ENCODE peak calls at places on chromosomes 11 and 22, in seven cellular contexts. P is cardiac muscle cell, N is epithelial cell of esophagus, I is RWPE1, T is astrocyte of the spinal cord, U is fibroblast of pulmonary artery, O is choroid plexus epithelial cell. S is an unnamed sample.

GRCh38 chr11:18243783-18244362 is 4.6 kb downstream of the SAA2 start:
- DNase-seq in P (peak), N (peak), I (peak), T (peak), U (peak), O (peak), S (peak)

GRCh38 chr22:50034126-50035081 is 21.8 kb upstream of the IL17REL start:
- DNase-seq in P (peak), N (no peak), I (no peak), T (no peak), U (peak), O (peak), S (no peak)

GRCh38 chr22:38950527-38951111 is 6.8 kb upstream of the APOBEC3A start:
- DNase-seq in P (no peak), N (no peak), I (no peak), T (no peak), U (no peak), O (no peak), S (no peak)

GRCh38 chr11:134668076-134668475 is 256.0 kb upstream of the B3GAT1 start:
- DNase-seq in P (no peak), N (no peak), I (no peak), T (no peak), U (no peak), O (no peak), S (no peak)

GRCh38 chr11:17476317-17477083 is at the start of gene ABCC8:
- DNase-seq in P (no peak), N (no peak), I (no peak), T (no peak), U (no peak), O (no peak), S (no peak)

GRCh38 chr11:46808804-46809431 is 37.2 kb downstream of the CKAP5 start:
- DNase-seq in P (peak), N (peak), I (peak), T (peak), U (peak), O (peak), S (no peak)

GRCh38 chr11:69383372-69383771 is 89.4 kb downstream of the MYEOV start:
- DNase-seq in P (no peak), N (no peak), I (no peak), T (no peak), U (no peak), O (no peak), S (no peak)

GRCh38 chr11:116874251-116874650 is 36.8 kb upstream of the APOA1 start:
- DNase-seq in P (peak), N (peak), I (no peak), T (no peak), U (peak), O (peak), S (no peak)

GRCh38 chr11:48107188-48107704 is 109.4 kb upstream of the OR4B1 start:
- DNase-seq in P (no peak), N (peak), I (no peak), T (no peak), U (no peak), O (no peak), S (peak)

GRCh38 chr22:44758354-44758969 is 6.1 kb downstream of the ARHGAP8 start:
- DNase-seq in P (peak), N (peak), I (peak), T (peak), U (peak), O (peak), S (no peak)

GRCh38 chr11:33634291-33634834 is 66.3 kb downstream of the C11orf91 start:
- DNase-seq in P (peak), N (peak), I (peak), T (peak), U (peak), O (peak), S (no peak)

GRCh38 chr11:31237819-31238771 is 131.4 kb downstream of the DCDC1 start:
- DNase-seq in P (peak), N (peak), I (no peak), T (no peak), U (peak), O (peak), S (no peak)

GRCh38 chr11:45658292-45658991 is 7.0 kb downstream of the CHST1 start:
- DNase-seq in P (peak), N (no peak), I (no peak), T (peak), U (peak), O (peak), S (no peak)

GRCh38 chr11:129885381-129885780 is 10.0 kb downstream of the NFRKB start:
- DNase-seq in P (no peak), N (no peak), I (no peak), T (no peak), U (no peak), O (no peak), S (no peak)

GRCh38 chr11:29272019-29272654 is 744.7 kb downstream of the KCNA4 start:
- DNase-seq in P (peak), N (peak), I (peak), T (peak), U (peak), O (peak), S (no peak)

GRCh38 chr11:86116386-86116726 is 47.5 kb upstream of the PICALM start:
- DNase-seq in P (peak), N (peak), I (peak), T (peak), U (peak), O (peak), S (peak)

GRCh38 chr22:33746501-33746928 is 173.8 kb downstream of the LARGE1 start:
- DNase-seq in P (no peak), N (no peak), I (no peak), T (no peak), U (no peak), O (no peak), S (no peak)

GRCh38 chr11:9802291-9802861 is 138.5 kb downstream of the SWAP70 start:
- DNase-seq in P (peak), N (peak), I (peak), T (peak), U (peak), O (peak), S (no peak)

GRCh38 chr11:18367431-18367830 is 26.9 kb upstream of the LDHA start:
- DNase-seq in P (peak), N (peak), I (no peak), T (no peak), U (peak), O (peak), S (no peak)

GRCh38 chr11:134560566-134561347 is 148.7 kb upstream of the B3GAT1 start:
- DNase-seq in P (no peak), N (no peak), I (no peak), T (no peak), U (no peak), O (no peak), S (no peak)

GRCh38 chr11:3134218-3134621 is 30.9 kb downstream of the OSBPL5 start:
- DNase-seq in P (no peak), N (no peak), I (no peak), T (no peak), U (no peak), O (no peak), S (no peak)

GRCh38 chr11:27718346-27718852 is 18.1 kb upstream of the BDNF start:
- DNase-seq in P (peak), N (peak), I (peak), T (peak), U (peak), O (peak), S (no peak)

GRCh38 chr22:47162865-47163264 is 400.4 kb downstream of the TBC1D22A start:
- DNase-seq in P (no peak), N (no peak), I (no peak), T (no peak), U (no peak), O (no peak), S (no peak)

GRCh38 chr22:37607010-37607911 is 1.4 kb upstream of the GGA1 start:
- DNase-seq in P (peak), N (peak), I (peak), T (peak), U (peak), O (peak), S (peak)

GRCh38 chr11:67178878-67179277 is 59.8 kb downstream of the KDM2A start:
- DNase-seq in P (peak), N (no peak), I (no peak), T (no peak), U (peak), O (peak), S (no peak)

GRCh38 chr11:110089617-110090282 is 3.4 kb upstream of the ZC3H12C start:
- DNase-seq in P (no peak), N (no peak), I (no peak), T (no peak), U (no peak), O (no peak), S (peak)

GRCh38 chr11:86212212-86212611 is 32.3 kb upstream of the EED start:
- DNase-seq in P (no peak), N (no peak), I (no peak), T (no peak), U (no peak), O (no peak), S (no peak)

GRCh38 chr11:59178401-59178800 is 6.5 kb downstream of the DTX4 start:
- DNase-seq in P (no peak), N (no peak), I (no peak), T (no peak), U (no peak), O (no peak), S (no peak)

GRCh38 chr11:11691296-11692141 is 69.7 kb upstream of the GALNT18 start:
- DNase-seq in P (no peak), N (no peak), I (no peak), T (no peak), U (no peak), O (no peak), S (no peak)

GRCh38 chr22:35217541-35217940 is 39.8 kb upstream of the HMGXB4 start:
- DNase-seq in P (no peak), N (no peak), I (no peak), T (no peak), U (no peak), O (no peak), S (no peak)

GRCh38 chr11:76648061-76648460 is 22.5 kb downstream of the LRRC32 start:
- DNase-seq in P (no peak), N (no peak), I (no peak), T (no peak), U (no peak), O (no peak), S (no peak)

GRCh38 chr22:22195265-22196017 is 49.1 kb upstream of the VPREB1 start:
- DNase-seq in P (peak), N (peak), I (peak), T (peak), U (peak), O (peak), S (peak)

GRCh38 chr11:88521354-88522310 is 184.1 kb upstream of the CTSC start:
- DNase-seq in P (no peak), N (no peak), I (no peak), T (peak), U (no peak), O (peak), S (no peak)

GRCh38 chr11:116840746-116841296 is 3.4 kb upstream of the APOA1 start:
- DNase-seq in P (peak), N (no peak), I (no peak), T (no peak), U (no peak), O (no peak), S (no peak)

GRCh38 chr11:94518300-94518699 is 6.0 kb downstream of the C11orf97 start:
- DNase-seq in P (no peak), N (no peak), I (no peak), T (no peak), U (no peak), O (no peak), S (no peak)

GRCh38 chr11:78946945-78947914 is 372.6 kb upstream of the NARS2 start:
- DNase-seq in P (no peak), N (peak), I (no peak), T (no peak), U (no peak), O (no peak), S (no peak)

GRCh38 chr11:118956847-118957469 is 860 bp downstream of the UPK2 start:
- DNase-seq in P (no peak), N (no peak), I (no peak), T (no peak), U (no peak), O (no peak), S (no peak)
- TF ChIP-seq CTCF in P (no peak), N (no peak), I (peak), T (no peak), U (no peak), O (no peak), S (no peak)

GRCh38 chr11:5507177-5507576 is 2.6 kb downstream of the UBQLN3 start:
- DNase-seq in P (no peak), N (no peak), I (no peak), T (no peak), U (no peak), O (no peak), S (no peak)
- TF ChIP-seq CTCF in P (no peak), N (no peak), I (no peak), T (no peak), U (no peak), O (no peak), S (no peak)

GRCh38 chr11:132448334-132448995 is 1078.0 kb downstream of the NTM start:
- DNase-seq in P (no peak), N (no peak), I (no peak), T (peak), U (no peak), O (peak), S (no peak)
- TF ChIP-seq CTCF in P (no peak), N (no peak), I (no peak), T (no peak), U (no peak), O (no peak), S (no peak)

GRCh38 chr22:40479887-40480538 is 109.6 kb downstream of the SGSM3 start:
- DNase-seq in P (peak), N (peak), I (no peak), T (no peak), U (peak), O (peak), S (no peak)

GRCh38 chr22:40477683-40478348 is 107.4 kb downstream of the SGSM3 start:
- DNase-seq in P (no peak), N (no peak), I (no peak), T (no peak), U (no peak), O (no peak), S (no peak)

GRCh38 chr22:40480996-40481395 is 110.6 kb downstream of the SGSM3 start:
- DNase-seq in P (no peak), N (no peak), I (no peak), T (no peak), U (no peak), O (no peak), S (no peak)

GRCh38 chr22:40478456-40479125 is 108.2 kb downstream of the SGSM3 start:
- DNase-seq in P (no peak), N (no peak), I (no peak), T (no peak), U (no peak), O (no peak), S (no peak)

GRCh38 chr22:40479126-40479800 is 108.9 kb downstream of the SGSM3 start:
- DNase-seq in P (no peak), N (no peak), I (no peak), T (no peak), U (no peak), O (no peak), S (no peak)
- TF ChIP-seq CTCF in P (no peak), N (no peak), I (no peak), T (no peak), U (no peak), O (peak), S (no peak)

GRCh38 chr11:126034880-126035279 is 27.8 kb downstream of the CDON start:
- DNase-seq in P (no peak), N (no peak), I (no peak), T (no peak), U (no peak), O (no peak), S (no peak)
- TF ChIP-seq CTCF in P (no peak), N (no peak), I (no peak), T (no peak), U (no peak), O (no peak), S (no peak)

DNA sequence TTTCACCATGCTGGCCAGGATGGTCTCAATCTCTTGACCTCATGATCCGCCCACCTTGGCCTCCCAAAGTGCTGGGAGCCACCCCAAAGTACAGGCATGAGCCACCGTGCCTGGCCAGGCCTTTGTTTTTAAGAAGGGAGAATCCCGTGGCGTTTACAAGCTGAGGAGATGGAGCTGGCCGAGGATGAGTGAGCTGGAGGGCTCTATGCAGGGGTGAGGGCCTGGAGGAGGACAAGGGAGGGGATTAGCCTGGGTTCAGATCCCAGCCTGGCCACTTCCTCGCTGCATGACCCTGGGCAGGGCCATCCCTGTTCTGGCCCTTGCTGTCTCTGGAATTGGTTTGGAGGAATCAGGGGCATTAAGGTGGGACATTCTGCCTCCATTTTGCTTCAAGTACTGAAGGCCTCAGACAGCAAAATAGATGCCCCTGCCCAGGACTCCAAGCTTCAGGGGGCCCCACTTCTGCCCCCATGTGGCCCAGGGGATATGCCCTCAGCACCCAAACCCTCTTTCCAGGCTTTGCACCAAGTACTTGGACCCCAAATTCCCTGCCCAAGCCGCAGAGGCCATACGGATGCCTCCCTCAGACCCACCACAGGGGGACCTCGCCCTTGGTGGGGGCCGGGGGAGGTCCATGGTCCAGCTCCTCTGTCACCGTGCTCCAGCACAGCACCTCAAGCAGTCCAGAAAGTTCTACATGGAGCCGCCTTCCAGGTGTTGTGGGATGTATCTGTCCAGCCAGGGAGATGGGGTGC is 12.1 kb upstream of the LRP5 start:
- DNase-seq in P (no peak), N (no peak), I (no peak), T (no peak), U (no peak), O (no peak), S (no peak)
- TF ChIP-seq CTCF in P (no peak), N (no peak), I (no peak), T (no peak), U (no peak), O (no peak), S (no peak)

GRCh38 chr11:7900686-7901085 is 30.4 kb downstream of the OR10A6 start:
- DNase-seq in P (no peak), N (peak), I (no peak), T (no peak), U (no peak), O (no peak), S (no peak)
- TF ChIP-seq CTCF in P (no peak), N (no peak), I (no peak), T (no peak), U (no peak), O (no peak), S (no peak)

GRCh38 chr11:126192386-126192785 is 19.1 kb downstream of the RPUSD4 start:
- DNase-seq in P (no peak), N (no peak), I (no peak), T (no peak), U (no peak), O (no peak), S (no peak)

GRCh38 chr11:126194121-126194543 is 17.3 kb downstream of the RPUSD4 start:
- DNase-seq in P (peak), N (peak), I (peak), T (peak), U (peak), O (peak), S (peak)

GRCh38 chr11:126195119-126195518 is 16.3 kb downstream of the RPUSD4 start:
- DNase-seq in P (no peak), N (no peak), I (no peak), T (no peak), U (no peak), O (no peak), S (no peak)

GRCh38 chr11:126191379-126192073 is 19.9 kb downstream of the RPUSD4 start:
- DNase-seq in P (no peak), N (no peak), I (no peak), T (no peak), U (no peak), O (no peak), S (no peak)

GRCh38 chr11:126193038-126193478 is 18.4 kb downstream of the RPUSD4 start:
- DNase-seq in P (no peak), N (no peak), I (no peak), T (no peak), U (no peak), O (no peak), S (no peak)
- TF ChIP-seq CTCF in P (no peak), N (no peak), I (no peak), T (no peak), U (no peak), O (no peak), S (no peak)

S was measured in GM13977.